ENCODE peak calls at places on chromosomes 13 and 19, in seven cellular contexts. U is CD4-positive, alpha-beta T cell; N is fibroblast of mammary gland; E is K562; V is heart right ventricle; W is thoracic aorta; H is HL-60. K is an unnamed sample.

GRCh38 chr13:30107536-30108136 is 199.7 kb downstream of the KATNAL1 start:
- DNase-seq in V (no peak), U (no peak), E (no peak), H (peak), W (no peak), N (peak), K (no peak)

GRCh38 chr13:41774605-41775218 is 186.2 kb downstream of the VWA8 start:
- DNase-seq in W (no peak), H (no peak), V (no peak), N (no peak), U (no peak), E (no peak), K (no peak)

GRCh38 chr19:18932216-18932841 is 8.7 kb downstream of the HOMER3 start:
- DNase-seq in U (peak), W (peak), V (peak), E (peak), N (peak), H (no peak), K (no peak)

GRCh38 chr13:29589967-29590366 is 5.5 kb downstream of the SLC7A1 start:
- DNase-seq in W (no peak), U (no peak), H (no peak), V (no peak), E (no peak), N (no peak), K (no peak)

GRCh38 chr19:45100797-45101196 is 7.8 kb downstream of the PPP1R37 start:
- DNase-seq in W (no peak), H (no peak), U (no peak), N (peak), E (no peak), V (no peak), K (no peak)

GRCh38 chr13:60229708-60230272 is 66.1 kb upstream of the DIAPH3 start:
- DNase-seq in N (no peak), E (peak), V (no peak), W (no peak), H (no peak), U (no peak), K (no peak)

GRCh38 chr19:3968556-3969434 is 2.1 kb downstream of the DAPK3 start:
- DNase-seq in W (peak), N (peak), H (no peak), V (peak), U (no peak), E (peak), K (no peak)

GRCh38 chr19:57350877-57351805 is at the start of gene ZNF304:
- DNase-seq in E (peak), N (peak), V (peak), H (peak), U (peak), W (peak), K (peak)

GRCh38 chr13:51894239-51894638 is 32.5 kb downstream of the CCDC70 start:
- DNase-seq in U (no peak), W (no peak), V (no peak), N (no peak), E (peak), H (no peak), K (no peak)

GRCh38 chr13:49935171-49936084 is 712 bp downstream of the SPRYD7 start:
- DNase-seq in U (peak), N (peak), V (no peak), E (peak), W (no peak), H (no peak), K (no peak)

GRCh38 chr19:40613669-40614594 is 12.8 kb downstream of the LTBP4 start:
- DNase-seq in E (peak), W (no peak), N (peak), V (peak), H (no peak), U (peak), K (peak)

GRCh38 chr19:11578342-11579142 is 1.1 kb upstream of the ACP5 start:
- DNase-seq in V (peak), E (peak), W (no peak), N (no peak), U (peak), H (peak), K (no peak)

GRCh38 chr13:29457299-29457698 is 138.2 kb downstream of the SLC7A1 start:
- DNase-seq in V (no peak), N (peak), E (no peak), H (no peak), U (no peak), W (no peak), K (no peak)

GRCh38 chr19:5864725-5865486 is 5.4 kb downstream of the FUT5 start:
- DNase-seq in U (no peak), H (no peak), W (no peak), E (peak), N (no peak), V (no peak), K (peak)

GRCh38 chr13:66443926-66444325 is 786.2 kb downstream of the PCDH9 start:
- DNase-seq in E (no peak), U (no peak), W (no peak), N (no peak), H (no peak), V (no peak), K (no peak)

GRCh38 chr19:16180611-16181010 is 4.6 kb upstream of the FAM32A start:
- DNase-seq in V (no peak), W (no peak), E (no peak), H (no peak), U (no peak), N (peak), K (no peak)

GRCh38 chr19:31071157-31071855 is 277.9 kb downstream of the TSHZ3 start:
- DNase-seq in N (no peak), H (no peak), E (no peak), V (no peak), U (no peak), W (no peak), K (no peak)

GRCh38 chr13:77056382-77056781 is 29.4 kb upstream of the FBXL3 start:
- DNase-seq in N (no peak), H (no peak), W (no peak), E (no peak), U (no peak), V (no peak), K (no peak)

GRCh38 chr19:1651548-1652394 is 644 bp downstream of the TCF3 start:
- DNase-seq in W (no peak), N (peak), V (peak), H (peak), E (peak), U (peak), K (no peak)

GRCh38 chr19:16573925-16574324 is 1.7 kb upstream of the SLC35E1 start:
- DNase-seq in H (no peak), E (no peak), W (no peak), U (no peak), N (no peak), V (no peak), K (no peak)

GRCh38 chr19:47109541-47110375 is 3.8 kb downstream of the ZC3H4 start:
- DNase-seq in W (no peak), U (no peak), N (peak), E (peak), V (no peak), H (peak), K (no peak)

GRCh38 chr13:37769078-37769477 is 100.5 kb downstream of the TRPC4 start:
- DNase-seq in N (no peak), U (no peak), W (no peak), E (peak), V (no peak), H (no peak), K (no peak)

GRCh38 chr19:1256646-1257474 is 8.5 kb downstream of the MIDN start:
- DNase-seq in N (no peak), W (no peak), H (no peak), E (no peak), V (no peak), U (no peak), K (no peak)

DNA sequence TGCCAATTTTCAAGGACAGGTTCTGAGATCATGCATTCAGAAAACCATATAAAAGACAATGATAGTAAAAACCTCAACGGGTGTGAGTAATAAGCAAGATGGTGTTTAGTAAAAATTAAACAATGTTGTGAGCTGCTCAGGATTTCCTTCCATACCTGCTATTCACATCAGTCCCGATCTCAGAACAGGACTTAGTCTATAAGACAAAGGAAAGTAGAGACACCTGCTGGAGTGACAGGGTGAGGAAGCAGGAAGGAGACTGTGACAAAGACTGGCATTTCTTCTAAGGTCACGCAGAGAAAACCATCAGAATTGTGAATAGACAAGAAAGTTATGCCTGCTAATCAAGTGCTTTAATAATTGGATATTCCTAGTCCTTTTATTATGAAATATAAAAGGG is 648.0 kb downstream of the DACH1 start:
- DNase-seq in N (no peak), E (no peak), V (no peak), U (no peak), H (no peak), W (no peak), K (no peak)
- TF ChIP-seq CTCF in N (no peak), E (no peak), V (peak), U (no peak), H (no peak), W (no peak), K (peak)

GRCh38 chr13:112187527-112188297 is 120.8 kb downstream of the SOX1 start:
- DNase-seq in N (no peak), V (no peak), U (no peak), H (no peak), W (no peak), E (no peak), K (no peak)
- TF ChIP-seq CTCF in N (no peak), V (no peak), U (no peak), H (no peak), W (no peak), E (no peak), K (no peak)

DNA sequence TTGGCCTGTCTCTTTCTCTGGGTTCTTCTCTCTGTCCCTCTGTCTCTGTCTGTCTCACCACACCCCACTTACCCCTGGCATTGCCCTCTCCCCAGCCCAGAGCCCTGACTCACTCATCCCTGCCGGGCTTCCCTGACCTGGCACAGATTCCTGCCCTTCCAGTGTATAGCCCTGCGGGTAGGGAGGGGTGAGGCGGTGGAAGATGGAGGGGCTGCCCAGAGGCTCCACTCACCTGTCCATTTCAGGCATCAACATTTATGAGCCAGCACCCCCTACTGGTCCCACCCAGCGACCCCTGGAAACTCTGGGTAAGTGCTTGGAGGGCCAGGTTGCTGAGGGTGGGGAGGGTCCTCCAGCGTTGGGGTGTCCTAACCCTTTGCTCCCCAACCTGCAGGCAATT is 1.0 kb downstream of the NCCRP1 start:
- DNase-seq in U (no peak), W (no peak), V (no peak), H (no peak), N (no peak), E (no peak), K (no peak)
- TF ChIP-seq CTCF in U (no peak), W (no peak), V (peak), H (no peak), N (peak), E (peak), K (peak)

GRCh38 chr19:8028951-8029491 is 23.5 kb upstream of the CCL25 start:
- DNase-seq in E (peak), U (no peak), V (no peak), W (no peak), N (peak), H (no peak), K (no peak)
- TF ChIP-seq CTCF in E (peak), U (no peak), V (no peak), W (no peak), N (no peak), H (no peak), K (no peak)

DNA sequence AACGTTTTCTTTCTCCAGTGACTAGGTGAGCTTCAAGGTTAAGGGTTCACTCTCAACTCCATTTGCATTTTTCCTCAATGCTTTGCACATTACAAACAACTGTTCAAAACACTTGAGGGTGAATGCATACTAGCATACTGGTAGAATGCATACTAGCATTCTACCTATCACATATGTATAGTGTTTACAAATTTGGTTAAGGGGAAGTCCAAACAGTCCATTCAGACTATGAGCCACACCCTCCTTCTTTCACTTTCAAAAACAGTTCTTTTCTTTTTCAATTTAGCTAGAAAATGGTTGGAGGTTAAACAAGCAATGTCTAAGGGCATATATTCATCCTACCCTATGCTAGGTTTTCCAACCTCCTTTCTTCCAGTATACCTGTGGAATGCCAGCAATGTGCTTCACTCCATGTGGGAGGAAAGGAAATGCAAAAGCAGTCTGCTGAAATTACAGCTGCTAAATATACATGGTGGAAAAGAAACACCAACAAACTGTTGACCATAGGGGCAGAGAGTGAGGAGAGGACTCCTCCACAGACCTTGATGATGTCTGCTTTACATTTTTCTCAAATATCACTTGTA is 102.6 kb downstream of the DOCK9 start:
- DNase-seq in E (no peak), U (no peak), H (no peak), W (no peak), N (no peak), V (no peak), K (no peak)
- TF ChIP-seq CTCF in E (no peak), U (no peak), H (no peak), W (no peak), N (no peak), V (no peak), K (no peak)

GRCh38 chr19:50898018-50898417 is 13.2 kb downstream of the KLK4 start:
- DNase-seq in U (no peak), V (no peak), N (no peak), H (no peak), W (no peak), E (no peak), K (no peak)

GRCh38 chr19:50896591-50897190 is 14.5 kb downstream of the KLK4 start:
- DNase-seq in H (no peak), U (no peak), W (no peak), E (peak), V (no peak), N (peak), K (no peak)

GRCh38 chr19:50899549-50899948 is 11.6 kb downstream of the KLK4 start:
- DNase-seq in H (no peak), U (no peak), W (no peak), E (no peak), V (no peak), N (no peak), K (no peak)

GRCh38 chr19:50897191-50897607 is 14.0 kb downstream of the KLK4 start:
- DNase-seq in U (no peak), H (no peak), V (no peak), N (no peak), E (no peak), W (no peak), K (no peak)

GRCh38 chr19:50897612-50898011 is 13.6 kb downstream of the KLK4 start:
- DNase-seq in E (no peak), H (no peak), N (no peak), V (no peak), U (no peak), W (no peak), K (no peak)
- TF ChIP-seq CTCF in E (no peak), H (no peak), N (no peak), V (no peak), U (no peak), W (no peak), K (no peak)